ENCODE peak calls at places on chromosomes 12 and 14, in five cellular contexts. Y is fibroblast of pulmonary artery, O is AG04450, I is cardiac fibroblast, S is HFF-Myc. R is an unnamed sample.

GRCh38 chr12:91695964-91696363 is 449.7 kb downstream of the BTG1 start:
- DNase-seq in Y (no peak), O (no peak), I (no peak), S (no peak), R (no peak)

GRCh38 chr12:63052696-63053095 is 98.3 kb downstream of the AVPR1A start:
- DNase-seq in Y (no peak), O (no peak), I (no peak), S (no peak), R (no peak)

GRCh38 chr14:22668417-22668816 is 24.3 kb upstream of the OR6J1 start:
- DNase-seq in Y (peak; percentile 84), O (no peak), I (peak; percentile 91), S (no peak), R (peak; percentile 50)

GRCh38 chr14:35240233-35240632 is 51.9 kb upstream of the PSMA6 start:
- DNase-seq in Y (no peak), O (no peak), I (no peak), S (no peak), R (no peak)

GRCh38 chr12:57128519-57129247 is 400 bp downstream of the LRP1 start:
- DNase-seq in Y (no peak), O (no peak), I (no peak), S (no peak), R (no peak)

GRCh38 chr14:69780952-69781351 is 14.0 kb downstream of the SRSF5 start:
- DNase-seq in Y (no peak), O (no peak), I (no peak), S (no peak), R (no peak)

GRCh38 chr12:113756609-113757008 is 209.5 kb downstream of the RBM19 start:
- DNase-seq in Y (no peak), O (no peak), I (no peak), S (no peak), R (no peak)

GRCh38 chr14:31084385-31084784 is 58.2 kb upstream of the STRN3 start:
- DNase-seq in Y (no peak), O (no peak), I (no peak), S (no peak), R (peak; percentile 50)

GRCh38 chr14:49954171-49954631 is 61.3 kb downstream of the ARF6 start:
- DNase-seq in Y (no peak), O (no peak), I (peak; percentile 68), S (no peak), R (no peak)

GRCh38 chr12:122651520-122652224 is 51.5 kb downstream of the HCAR2 start:
- DNase-seq in Y (no peak), O (no peak), I (no peak), S (no peak), R (no peak)

GRCh38 chr12:111404362-111405148 is 1.2 kb upstream of the SH2B3 start:
- DNase-seq in Y (peak; percentile 39), O (no peak), I (no peak), S (no peak), R (peak; percentile 65)

GRCh38 chr14:102772781-102773570 is 4.3 kb upstream of the TRAF3 start:
- DNase-seq in Y (peak; percentile 30), O (no peak), I (peak; percentile 34), S (no peak), R (no peak)

GRCh38 chr14:69138189-69138535 is 14.8 kb downstream of the DCAF5 start:
- DNase-seq in Y (peak; percentile 90), O (no peak), I (peak; percentile 81), S (no peak), R (no peak)

GRCh38 chr12:66132408-66132807 is 1.9 kb upstream of the LLPH start:
- DNase-seq in Y (peak; percentile 82), O (peak; percentile 63), I (peak; percentile 85), S (no peak), R (no peak)

GRCh38 chr12:62903151-62903550 is 31.8 kb downstream of the PPM1H start:
- DNase-seq in Y (no peak), O (no peak), I (peak; percentile 15), S (no peak), R (no peak)

GRCh38 chr12:6221146-6221545 is 20.9 kb downstream of the CD9 start:
- DNase-seq in Y (no peak), O (no peak), I (no peak), S (no peak), R (no peak)

GRCh38 chr14:44385906-44386305 is 121.2 kb downstream of the FSCB start:
- DNase-seq in Y (no peak), O (no peak), I (no peak), S (no peak), R (no peak)

GRCh38 chr14:91889477-91890211 is 22.3 kb upstream of the TC2N start:
- DNase-seq in Y (no peak), O (no peak), I (no peak), S (no peak), R (no peak)

GRCh38 chr14:102138935-102139247 is 806 bp upstream of the WDR20 start:
- DNase-seq in Y (no peak), O (no peak), I (no peak), S (no peak), R (no peak)

GRCh38 chr12:42560977-42561376 is 28.6 kb downstream of the PRICKLE1 start:
- DNase-seq in Y (no peak), O (no peak), I (peak; percentile 19), S (no peak), R (no peak)

GRCh38 chr12:6921539-6921938 is 6.2 kb upstream of the ATN1 start:
- DNase-seq in Y (no peak), O (no peak), I (no peak), S (no peak), R (no peak)

GRCh38 chr12:53190108-53190729 is 9.5 kb upstream of the CSAD start:
- DNase-seq in Y (peak; percentile 59), O (no peak), I (peak; percentile 77), S (no peak), R (no peak)

GRCh38 chr12:69331482-69331845 is 16.7 kb upstream of the LYZ start:
- DNase-seq in Y (no peak), O (no peak), I (no peak), S (no peak), R (no peak)

GRCh38 chr14:53409974-53410373 is 256.9 kb upstream of the DDHD1 start:
- DNase-seq in Y (peak; percentile 14), O (no peak), I (peak; percentile 70), S (no peak), R (no peak)

GRCh38 chr12:45518516-45519235 is 210.8 kb upstream of the ARID2 start:
- DNase-seq in Y (no peak), O (no peak), I (no peak), S (no peak), R (no peak)

GRCh38 chr12:3336606-3337311 is 154.2 kb upstream of the PRMT8 start:
- DNase-seq in Y (no peak), O (no peak), I (no peak), S (no peak), R (no peak)

GRCh38 chr12:126773491-126773890 is 1493.5 kb upstream of the TMEM132C start:
- DNase-seq in Y (no peak), O (no peak), I (no peak), S (no peak), R (no peak)

GRCh38 chr14:104985675-104986486 is at the start of gene CLBA1:
- DNase-seq in Y (peak; percentile 92), O (peak; percentile 70), I (peak; percentile 85), S (peak; percentile 59), R (peak; percentile 100)

GRCh38 chr12:14410841-14411569 is 45.5 kb downstream of the ATF7IP start:
- DNase-seq in Y (no peak), O (no peak), I (no peak), S (no peak), R (no peak)

GRCh38 chr12:81369175-81369574 is 291.3 kb downstream of the ACSS3 start:
- DNase-seq in Y (no peak), O (no peak), I (no peak), S (no peak), R (no peak)

GRCh38 chr12:124510301-124510970 is 57.0 kb downstream of the NCOR2 start:
- DNase-seq in Y (no peak), O (no peak), I (peak; percentile 22), S (no peak), R (no peak)
- TF ChIP-seq CTCF in Y (no peak), O (no peak), I (peak; percentile 10), S (peak; percentile 30), R (peak; percentile 16)

DNA sequence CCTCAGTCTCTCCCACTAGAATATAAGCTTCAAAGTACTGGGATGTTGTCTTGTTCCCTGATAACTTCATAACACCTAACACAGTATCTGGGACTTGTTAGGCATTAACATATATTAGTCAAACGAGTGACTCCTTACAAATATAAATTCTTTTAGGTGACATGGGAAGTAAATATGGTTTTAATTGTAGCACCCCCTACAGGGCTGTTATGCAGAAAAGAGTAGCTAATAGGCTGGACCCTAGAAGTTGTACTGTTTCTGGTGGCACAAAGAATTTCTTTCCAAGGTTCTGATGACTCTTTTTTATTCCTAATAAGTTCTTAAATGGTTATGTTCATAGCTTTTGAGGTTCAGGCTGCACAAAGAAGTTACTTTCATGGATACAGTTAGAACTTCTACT is 29.8 kb downstream of the GPATCH2L start:
- DNase-seq in Y (peak; percentile 26), O (no peak), I (peak; percentile 28), S (no peak), R (no peak)
- TF ChIP-seq CTCF in Y (peak; percentile 38), O (peak; percentile 22), I (peak; percentile 15), S (peak; percentile 15), R (peak; percentile 29)

GRCh38 chr12:67447180-67447579 is 178.0 kb downstream of the CAND1 start:
- DNase-seq in Y (no peak), O (no peak), I (no peak), S (no peak), R (no peak)

GRCh38 chr12:67446716-67447115 is 177.6 kb downstream of the CAND1 start:
- DNase-seq in Y (no peak), O (no peak), I (no peak), S (no peak), R (no peak)

GRCh38 chr12:67442347-67442841 is 173.2 kb downstream of the CAND1 start:
- DNase-seq in Y (no peak), O (no peak), I (no peak), S (no peak), R (no peak)

GRCh38 chr12:67442896-67443295 is 173.7 kb downstream of the CAND1 start:
- DNase-seq in Y (no peak), O (no peak), I (no peak), S (no peak), R (no peak)

GRCh38 chr12:67444542-67444941 is 175.4 kb downstream of the CAND1 start:
- DNase-seq in Y (no peak), O (no peak), I (no peak), S (no peak), R (no peak)
- TF ChIP-seq CTCF in Y (no peak), O (no peak), I (no peak), S (no peak), R (no peak)

GRCh38 chr12:133192847-133193246 is 11.6 kb downstream of the ZNF268 start:
- DNase-seq in Y (no peak), O (no peak), I (no peak), S (no peak), R (no peak)
- TF ChIP-seq CTCF in Y (no peak), O (no peak), I (no peak), S (no peak), R (no peak)

GRCh38 chr14:90060312-90060964 is 1.4 kb upstream of the KCNK13 start:
- DNase-seq in Y (peak; percentile 47), O (no peak), I (peak; percentile 64), S (no peak), R (peak; percentile 88)
- TF ChIP-seq CTCF in Y (peak; percentile 28), O (peak; percentile 53), I (peak; percentile 38), S (peak; percentile 50), R (peak; percentile 81)